ENCODE peak calls at places on chromosomes 5 and 9, in four cellular contexts. One of them, this sample, is unnamed.

GRCh38 chr9:15069106-15069505 is 158.9 kb upstream of the FREM1 start:
- DNase-seq in kidney: no peak
- DNase-seq in prostate gland: no peak
- DNase-seq in spleen: no peak
- DNase-seq in this sample: no peak

GRCh38 chr5:77568082-77568481 is 70.4 kb downstream of the OTP start:
- DNase-seq in prostate gland: no peak
- DNase-seq in spleen: no peak
- DNase-seq in kidney: no peak
- DNase-seq in this sample: no peak

GRCh38 chr5:40675396-40676133 is 4.2 kb upstream of the PTGER4 start:
- DNase-seq in prostate gland: no peak
- DNase-seq in kidney: no peak
- DNase-seq in spleen: no peak
- DNase-seq in this sample: no peak

GRCh38 chr9:121930970-121931369 is 162.1 kb downstream of the TTLL11 start:
- DNase-seq in prostate gland: no peak
- DNase-seq in kidney: no peak
- DNase-seq in spleen: no peak
- DNase-seq in this sample: no peak

GRCh38 chr5:147223951-147224791 is 10.7 kb upstream of the STK32A start:
- DNase-seq in kidney: no peak
- DNase-seq in spleen: no peak
- DNase-seq in prostate gland: no peak
- DNase-seq in this sample: peak

GRCh38 chr9:99431103-99431502 is 209.0 kb downstream of the SEC61B start:
- DNase-seq in prostate gland: no peak
- DNase-seq in kidney: no peak
- DNase-seq in spleen: no peak
- DNase-seq in this sample: no peak

GRCh38 chr5:138668981-138669380 is 84.2 kb upstream of the CTNNA1 start:
- DNase-seq in spleen: no peak
- DNase-seq in prostate gland: no peak
- DNase-seq in kidney: no peak
- DNase-seq in this sample: no peak

GRCh38 chr9:73640971-73641370 is 489.3 kb downstream of the ANXA1 start:
- DNase-seq in kidney: no peak
- DNase-seq in prostate gland: no peak
- DNase-seq in spleen: no peak
- DNase-seq in this sample: no peak

GRCh38 chr5:69360442-69360841 is 8.9 kb downstream of the AK6 start:
- DNase-seq in spleen: no peak
- DNase-seq in kidney: no peak
- DNase-seq in prostate gland: no peak
- DNase-seq in this sample: no peak

GRCh38 chr5:68270576-68270975 is 55.0 kb downstream of the PIK3R1 start:
- DNase-seq in prostate gland: no peak
- DNase-seq in spleen: no peak
- DNase-seq in kidney: no peak
- DNase-seq in this sample: no peak

GRCh38 chr9:37952731-37953130 is 48.8 kb upstream of the SLC25A51 start:
- DNase-seq in prostate gland: no peak
- DNase-seq in spleen: no peak
- DNase-seq in kidney: no peak
- DNase-seq in this sample: no peak

GRCh38 chr9:89444212-89444611 is 53.7 kb downstream of the SEMA4D start:
- DNase-seq in prostate gland: no peak
- DNase-seq in kidney: peak
- DNase-seq in spleen: peak
- DNase-seq in this sample: no peak

GRCh38 chr9:137832830-137833590 is 44.6 kb upstream of the CACNA1B start:
- DNase-seq in spleen: no peak
- DNase-seq in kidney: no peak
- DNase-seq in prostate gland: no peak
- DNase-seq in this sample: no peak

GRCh38 chr5:34464820-34465219 is 191.3 kb upstream of the RAI14 start:
- DNase-seq in spleen: no peak
- DNase-seq in prostate gland: no peak
- DNase-seq in kidney: no peak
- DNase-seq in this sample: no peak

GRCh38 chr5:77642915-77643653 is 4.6 kb upstream of the OTP start:
- DNase-seq in kidney: peak
- DNase-seq in prostate gland: no peak
- DNase-seq in spleen: no peak
- DNase-seq in this sample: no peak

GRCh38 chr5:71882826-71883744 is 164.0 kb downstream of the CARTPT start:
- DNase-seq in kidney: no peak
- DNase-seq in spleen: no peak
- DNase-seq in prostate gland: peak
- DNase-seq in this sample: peak

GRCh38 chr5:73205309-73205708 is 32.3 kb downstream of the TMEM174 start:
- DNase-seq in spleen: no peak
- DNase-seq in kidney: no peak
- DNase-seq in prostate gland: no peak
- DNase-seq in this sample: no peak

GRCh38 chr5:154761062-154761740 is 6.0 kb downstream of the LARP1 start:
- DNase-seq in kidney: no peak
- DNase-seq in spleen: no peak
- DNase-seq in prostate gland: no peak
- DNase-seq in this sample: no peak

GRCh38 chr5:1655496-1656270 is 131.9 kb upstream of the LPCAT1 start:
- DNase-seq in prostate gland: peak
- DNase-seq in spleen: no peak
- DNase-seq in kidney: peak
- DNase-seq in this sample: no peak

GRCh38 chr5:96565843-96566242 is 96.3 kb upstream of the CAST start:
- DNase-seq in kidney: no peak
- DNase-seq in prostate gland: no peak
- DNase-seq in spleen: no peak
- DNase-seq in this sample: no peak

GRCh38 chr5:154949758-154950157 is 8.9 kb downstream of the MRPL22 start:
- DNase-seq in spleen: no peak
- DNase-seq in prostate gland: no peak
- DNase-seq in kidney: no peak
- DNase-seq in this sample: no peak

GRCh38 chr9:37529111-37529510 is 43.4 kb downstream of the POLR1E start:
- DNase-seq in prostate gland: peak
- DNase-seq in spleen: peak
- DNase-seq in kidney: peak
- DNase-seq in this sample: no peak

GRCh38 chr9:12956261-12956660 is 181.4 kb downstream of the LURAP1L start:
- DNase-seq in kidney: no peak
- DNase-seq in prostate gland: no peak
- DNase-seq in spleen: no peak
- DNase-seq in this sample: no peak

GRCh38 chr5:140553657-140554056 is 3.6 kb downstream of the SRA1 start:
- DNase-seq in kidney: no peak
- DNase-seq in spleen: no peak
- DNase-seq in prostate gland: no peak
- DNase-seq in this sample: no peak

GRCh38 chr5:129395247-129395646 is 64.9 kb upstream of the ADAMTS19 start:
- DNase-seq in kidney: no peak
- DNase-seq in prostate gland: no peak
- DNase-seq in spleen: no peak
- DNase-seq in this sample: no peak

DNA sequence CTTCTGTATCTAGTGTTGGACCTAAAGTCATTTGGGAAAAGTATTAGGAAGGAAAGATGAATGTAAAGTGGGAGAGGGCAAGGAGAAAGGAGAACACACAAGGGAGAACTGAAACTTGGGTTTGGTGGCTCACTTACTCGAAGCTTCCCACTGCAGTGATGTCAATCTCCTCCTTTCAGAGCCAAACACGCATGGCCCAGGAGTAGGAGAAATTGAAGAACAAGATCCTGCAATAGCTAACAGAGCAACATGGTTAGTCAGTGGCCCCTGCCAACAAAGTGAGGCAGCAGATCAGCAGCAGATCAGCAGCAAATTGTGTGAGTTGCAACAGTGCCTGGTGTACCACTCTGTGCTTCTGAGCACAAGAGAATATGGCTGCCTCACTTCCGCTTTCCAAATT is 366.4 kb downstream of the PSAT1 start:
- DNase-seq in spleen: no peak
- DNase-seq in kidney: no peak
- DNase-seq in prostate gland: no peak
- DNase-seq in this sample: no peak
- H3K27ac ChIP-seq in spleen: no peak
- H3K27ac ChIP-seq in kidney: no peak
- H3K27ac ChIP-seq in prostate gland: no peak
- H3K27ac ChIP-seq in this sample: no peak

GRCh38 chr9:111938427-111938800 is 41.8 kb downstream of the UGCG start:
- DNase-seq in spleen: no peak
- DNase-seq in kidney: no peak
- DNase-seq in prostate gland: no peak
- DNase-seq in this sample: no peak
- H3K4me3 ChIP-seq in spleen: no peak
- H3K4me3 ChIP-seq in kidney: no peak
- H3K4me3 ChIP-seq in prostate gland: no peak
- H3K4me3 ChIP-seq in this sample: no peak

DNA sequence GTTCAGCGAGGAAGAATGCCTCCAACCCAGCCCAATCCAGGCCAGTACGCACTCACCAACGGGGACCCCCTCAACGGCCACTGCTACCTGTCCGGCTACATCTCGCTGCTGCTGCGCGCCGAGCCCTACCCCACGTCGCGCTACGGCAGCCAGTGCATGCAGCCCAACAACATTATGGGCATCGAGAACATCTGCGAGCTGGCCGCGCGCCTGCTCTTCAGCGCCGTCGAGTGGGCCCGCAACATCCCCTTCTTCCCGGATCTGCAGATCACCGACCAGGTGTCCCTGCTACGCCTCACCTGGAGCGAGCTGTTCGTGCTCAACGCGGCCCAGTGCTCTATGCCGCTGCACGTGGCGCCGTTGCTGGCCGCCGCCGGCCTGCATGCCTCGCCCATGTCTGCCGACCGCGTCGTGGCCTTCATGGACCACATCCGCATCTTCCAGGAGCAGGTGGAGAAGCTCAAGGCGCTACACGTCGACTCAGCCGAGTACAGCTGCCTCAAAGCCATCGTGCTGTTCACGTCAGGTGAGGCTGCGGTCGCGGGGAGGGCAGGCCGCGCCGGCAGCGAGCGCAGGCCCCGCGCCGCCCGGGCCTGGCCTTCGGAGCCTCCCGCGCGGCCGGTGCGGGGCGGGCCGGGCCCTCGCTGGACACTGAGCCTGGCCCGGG is 5.0 kb downstream of the NR2F1 start:
- DNase-seq in spleen: no peak
- DNase-seq in prostate gland: no peak
- DNase-seq in kidney: peak
- DNase-seq in this sample: peak
- H3K27ac ChIP-seq in spleen: no peak
- H3K27ac ChIP-seq in prostate gland: peak
- H3K27ac ChIP-seq in kidney: peak
- H3K27ac ChIP-seq in this sample: no peak

GRCh38 chr9:136344544-136345280 is 17.4 kb downstream of the GPSM1 start:
- DNase-seq in spleen: no peak
- DNase-seq in kidney: no peak
- DNase-seq in prostate gland: no peak
- DNase-seq in this sample: no peak

GRCh38 chr9:136341769-136342168 is 14.4 kb downstream of the GPSM1 start:
- DNase-seq in kidney: no peak
- DNase-seq in spleen: no peak
- DNase-seq in prostate gland: no peak
- DNase-seq in this sample: no peak

GRCh38 chr9:136343884-136344269 is 16.5 kb downstream of the GPSM1 start:
- DNase-seq in spleen: no peak
- DNase-seq in kidney: no peak
- DNase-seq in prostate gland: no peak
- DNase-seq in this sample: no peak

GRCh38 chr9:136342191-136343120 is 15.1 kb downstream of the GPSM1 start:
- DNase-seq in prostate gland: peak
- DNase-seq in kidney: peak
- DNase-seq in spleen: peak
- DNase-seq in this sample: peak

GRCh38 chr9:136343121-136343883 is 16.0 kb downstream of the GPSM1 start:
- DNase-seq in prostate gland: no peak
- DNase-seq in kidney: no peak
- DNase-seq in spleen: peak
- DNase-seq in this sample: no peak
- H3K4me3 ChIP-seq in prostate gland: peak
- H3K4me3 ChIP-seq in kidney: peak
- H3K4me3 ChIP-seq in spleen: peak
- H3K4me3 ChIP-seq in this sample: peak

GRCh38 chr5:171798413-171798812 is 12.8 kb downstream of the SMIM23 start:
- DNase-seq in spleen: no peak
- DNase-seq in kidney: no peak
- DNase-seq in prostate gland: no peak
- DNase-seq in this sample: no peak
- H3K27ac ChIP-seq in spleen: no peak
- H3K27ac ChIP-seq in kidney: no peak
- H3K27ac ChIP-seq in prostate gland: no peak
- H3K27ac ChIP-seq in this sample: no peak

DNA sequence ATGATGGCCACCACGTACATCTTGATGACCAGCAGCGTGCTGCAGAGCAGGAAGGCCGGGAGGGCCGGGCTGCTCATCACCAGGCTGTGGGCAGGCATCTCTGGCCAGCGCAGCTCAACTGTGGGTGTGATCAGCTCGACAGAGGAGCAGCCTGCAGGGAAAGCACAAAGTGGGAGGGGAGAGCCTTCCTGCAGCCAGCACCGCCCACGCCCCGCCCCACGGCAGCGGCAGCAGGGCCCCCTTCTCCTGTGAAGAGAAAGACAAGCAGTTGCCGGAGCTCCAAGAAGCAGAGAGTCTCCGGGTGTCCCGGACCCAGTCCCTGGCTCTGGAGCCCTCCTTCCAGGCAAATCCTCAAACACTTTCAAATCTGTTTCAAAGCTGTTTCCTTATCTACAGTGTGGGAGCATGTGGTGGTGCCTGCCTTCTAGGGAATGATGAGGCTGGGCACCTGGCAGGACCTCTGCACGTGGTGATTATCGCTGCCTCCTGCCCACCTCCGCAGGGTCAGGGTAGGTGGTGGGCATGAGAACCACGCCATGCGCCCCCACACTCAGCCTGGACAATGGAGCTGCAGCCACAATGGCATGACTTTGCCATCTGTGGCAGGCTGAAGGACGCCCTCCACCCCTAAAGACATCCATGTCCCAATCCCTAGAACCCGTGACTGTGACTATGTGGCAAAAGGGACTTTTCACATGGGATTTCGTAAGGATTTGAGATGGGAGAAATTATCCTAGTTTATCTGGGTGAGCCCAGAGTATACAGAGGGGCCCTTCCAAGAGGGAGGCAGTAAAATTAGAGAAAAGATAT is at the start of gene PTGES:
- DNase-seq in kidney: peak
- DNase-seq in spleen: peak
- DNase-seq in prostate gland: peak
- DNase-seq in this sample: peak
- H3K4me3 ChIP-seq in kidney: peak
- H3K4me3 ChIP-seq in spleen: peak
- H3K4me3 ChIP-seq in prostate gland: peak
- H3K4me3 ChIP-seq in this sample: peak

This sample was measured in sigmoid colon.